ENCODE peak calls at places on chromosomes 4 and X, in seven cellular contexts. B, X, C, N, M, U and W are unnamed samples.

GRCh38 chr4:91935217-91935616 is 368.5 kb upstream of the GRID2 start:
- DNase-seq in B (no peak), X (no peak), C (no peak), N (no peak), M (no peak), U (no peak), W (peak)

GRCh38 chr4:125085-125820 is 952 bp downstream of the ZNF718 start:
- DNase-seq in B (peak), X (peak), C (peak), N (no peak), M (peak), U (peak), W (peak)

GRCh38 chr4:161002386-161002785 is 1161.4 kb downstream of the FSTL5 start:
- DNase-seq in B (no peak), X (no peak), C (no peak), N (no peak), M (no peak), U (no peak), W (no peak)

GRCh38 chr4:56575820-56576429 is 70.3 kb downstream of the ARL9 start:
- DNase-seq in B (peak), X (no peak), C (peak), N (no peak), M (peak), U (no peak), W (no peak)

GRCh38 chr4:48945981-48946380 is 39.4 kb upstream of the OCIAD2 start:
- DNase-seq in B (no peak), X (no peak), C (no peak), N (no peak), M (no peak), U (no peak), W (no peak)

GRCh38 chr4:153418581-153418980 is 47.6 kb upstream of the TMEM131L start:
- DNase-seq in B (peak), X (no peak), C (no peak), N (no peak), M (no peak), U (no peak), W (no peak)

GRCh38 chr4:86306816-86307215 is 53.0 kb downstream of the MAPK10 start:
- DNase-seq in B (peak), X (no peak), C (no peak), N (no peak), M (peak), U (no peak), W (no peak)

GRCh38 chr4:98469776-98470175 is 188.6 kb downstream of the TSPAN5 start:
- DNase-seq in B (no peak), X (no peak), C (no peak), N (no peak), M (no peak), U (no peak), W (no peak)

GRCh38 chr4:76733380-76733779 is 164.6 kb downstream of the SOWAHB start:
- DNase-seq in B (no peak), X (peak), C (peak), N (peak), M (no peak), U (peak), W (peak)

GRCh38 chr4:136643416-136643815 is 888.9 kb downstream of the PCDH18 start:
- DNase-seq in B (no peak), X (no peak), C (no peak), N (no peak), M (no peak), U (no peak), W (no peak)

GRCh38 chrX:101230636-101231035 is 11.1 kb downstream of the DRP2 start:
- DNase-seq in B (no peak), X (no peak), C (no peak), N (no peak), M (peak), U (no peak), W (no peak)

GRCh38 chr4:108355523-108356208 is 186.9 kb upstream of the LEF1 start:
- DNase-seq in B (no peak), X (no peak), C (peak), N (no peak), M (peak), U (no peak), W (no peak)

GRCh38 chr4:48863728-48864127 is 32.8 kb downstream of the OCIAD1 start:
- DNase-seq in B (no peak), X (no peak), C (no peak), N (no peak), M (no peak), U (no peak), W (no peak)

GRCh38 chrX:139058831-139059495 is 347.4 kb upstream of the FGF13 start:
- DNase-seq in B (peak), X (no peak), C (no peak), N (no peak), M (peak), U (no peak), W (no peak)

GRCh38 chrX:129318375-129318774 is 204.9 kb downstream of the SMARCA1 start:
- DNase-seq in B (peak), X (no peak), C (peak), N (no peak), M (peak), U (no peak), W (no peak)

GRCh38 chr4:4990857-4991540 is 28.3 kb downstream of the CYTL1 start:
- DNase-seq in B (peak), X (peak), C (no peak), N (no peak), M (peak), U (no peak), W (no peak)

GRCh38 chrX:153791104-153791852 is 2.9 kb downstream of the IDH3G start:
- DNase-seq in B (peak), X (no peak), C (no peak), N (no peak), M (no peak), U (no peak), W (no peak)

GRCh38 chrX:111328858-111329257 is 58.6 kb upstream of the CAPN6 start:
- DNase-seq in B (no peak), X (no peak), C (no peak), N (no peak), M (no peak), U (no peak), W (no peak)

GRCh38 chrX:148905376-148905775 is 405.0 kb downstream of the AFF2 start:
- DNase-seq in B (no peak), X (no peak), C (no peak), N (no peak), M (no peak), U (no peak), W (no peak)

GRCh38 chrX:43880439-43880838 is 1.8 kb downstream of the MAOB start:
- DNase-seq in B (peak), X (no peak), C (no peak), N (no peak), M (no peak), U (no peak), W (no peak)

GRCh38 chr4:107896158-107896645 is 35.1 kb upstream of the CYP2U1 start:
- DNase-seq in B (peak), X (no peak), C (no peak), N (no peak), M (peak), U (no peak), W (no peak)

GRCh38 chr4:186651624-186652023 is 72.0 kb downstream of the FAT1 start:
- DNase-seq in B (peak), X (peak), C (no peak), N (peak), M (peak), U (peak), W (no peak)

GRCh38 chr4:76011700-76012387 is 4.5 kb upstream of the CXCL9 start:
- DNase-seq in B (peak), X (peak), C (peak), N (no peak), M (peak), U (no peak), W (no peak)

GRCh38 chr4:119729815-119730643 is 101.4 kb upstream of the PDE5A start:
- DNase-seq in B (peak), X (peak), C (no peak), N (peak), M (peak), U (no peak), W (peak)

GRCh38 chr4:56804551-56804950 is 16.9 kb downstream of the SPINK2 start:
- DNase-seq in B (no peak), X (no peak), C (peak), N (no peak), M (peak), U (no peak), W (no peak)

GRCh38 chr4:150297861-150298474 is 219.7 kb downstream of the DCLK2 start:
- DNase-seq in B (peak), X (peak), C (peak), N (no peak), M (peak), U (no peak), W (no peak)

GRCh38 chrX:14697453-14697852 is 168.1 kb downstream of the GLRA2 start:
- DNase-seq in B (no peak), X (peak), C (peak), N (no peak), M (no peak), U (no peak), W (peak)

GRCh38 chr4:20532871-20533870 is 167.1 kb upstream of the PACRGL start:
- DNase-seq in B (peak), X (no peak), C (no peak), N (no peak), M (peak), U (no peak), W (no peak)

GRCh38 chrX:153635788-153636668 is 11.0 kb upstream of the DUSP9 start:
- DNase-seq in B (no peak), X (no peak), C (peak), N (no peak), M (no peak), U (peak), W (peak)

GRCh38 chrX:28312965-28313364 is 274.3 kb upstream of the IL1RAPL1 start:
- DNase-seq in B (no peak), X (no peak), C (no peak), N (no peak), M (peak), U (no peak), W (no peak)

GRCh38 chrX:4547218-4547836 is 833.9 kb upstream of the PRKX start:
- DNase-seq in B (peak), X (peak), C (peak), N (peak), M (peak), U (peak), W (no peak)

GRCh38 chr4:72312032-72312650 is 256.9 kb downstream of the ADAMTS3 start:
- DNase-seq in B (peak), X (peak), C (peak), N (no peak), M (peak), U (no peak), W (no peak)

GRCh38 chr4:44257461-44257860 is 191.1 kb downstream of the KCTD8 start:
- DNase-seq in B (no peak), X (no peak), C (no peak), N (no peak), M (peak), U (no peak), W (no peak)

GRCh38 chr4:144709793-144710525 is 64.0 kb downstream of the HHIP start:
- DNase-seq in B (peak), X (peak), C (no peak), N (no peak), M (peak), U (no peak), W (no peak)

GRCh38 chr4:190017357-190018200 is 9.5 kb downstream of the FRG2 start:
- DNase-seq in B (no peak), X (no peak), C (no peak), N (no peak), M (no peak), U (peak), W (no peak)

GRCh38 chrX:18938710-18939109 is 45.2 kb downstream of the PHKA2 start:
- DNase-seq in B (peak), X (no peak), C (no peak), N (no peak), M (peak), U (no peak), W (no peak)

GRCh38 chr4:147638942-147639341 is 21.7 kb downstream of the TMEM184C start:
- DNase-seq in B (peak), X (no peak), C (peak), N (no peak), M (peak), U (no peak), W (no peak)

GRCh38 chrX:103360916-103361315 is 4.6 kb downstream of the TCEAL9 start:
- DNase-seq in B (no peak), X (no peak), C (no peak), N (no peak), M (no peak), U (no peak), W (no peak)

GRCh38 chrX:103360092-103360491 is 3.8 kb downstream of the TCEAL9 start:
- DNase-seq in B (peak), X (no peak), C (no peak), N (no peak), M (no peak), U (no peak), W (no peak)

GRCh38 chrX:103356023-103356798 is at the start of gene TCEAL9:
- DNase-seq in B (peak), X (peak), C (peak), N (peak), M (peak), U (peak), W (peak)

GRCh38 chrX:103356897-103357296 is 591 bp downstream of the TCEAL9 start:
- DNase-seq in B (no peak), X (peak), C (no peak), N (no peak), M (no peak), U (peak), W (no peak)

GRCh38 chrX:103357871-103358270 is 1.6 kb downstream of the TCEAL9 start:
- DNase-seq in B (no peak), X (no peak), C (no peak), N (no peak), M (no peak), U (no peak), W (no peak)
- H3K4me3 ChIP-seq in B (peak), X (no peak), C (no peak), N (peak), M (peak), U (no peak), W (no peak)

GRCh38 chr4:113760094-113760851 is 1.3 kb downstream of the CAMK2D start:
- DNase-seq in B (peak), X (peak), C (peak), N (no peak), M (peak), U (peak), W (peak)

GRCh38 chr4:113757486-113757885 is 4.1 kb downstream of the CAMK2D start:
- DNase-seq in B (no peak), X (no peak), C (no peak), N (no peak), M (no peak), U (no peak), W (no peak)

GRCh38 chr4:113759696-113760093 is 1.8 kb downstream of the CAMK2D start:
- DNase-seq in B (no peak), X (no peak), C (peak), N (no peak), M (peak), U (no peak), W (no peak)

GRCh38 chr4:113758361-113758760 is 3.2 kb downstream of the CAMK2D start:
- DNase-seq in B (peak), X (no peak), C (no peak), N (no peak), M (peak), U (no peak), W (no peak)

GRCh38 chr4:113756005-113756410 is 5.5 kb downstream of the CAMK2D start:
- DNase-seq in B (peak), X (no peak), C (peak), N (no peak), M (peak), U (no peak), W (no peak)
- H3K4me3 ChIP-seq in B (no peak), X (no peak), C (no peak), N (no peak), M (no peak), U (no peak), W (no peak)

DNA sequence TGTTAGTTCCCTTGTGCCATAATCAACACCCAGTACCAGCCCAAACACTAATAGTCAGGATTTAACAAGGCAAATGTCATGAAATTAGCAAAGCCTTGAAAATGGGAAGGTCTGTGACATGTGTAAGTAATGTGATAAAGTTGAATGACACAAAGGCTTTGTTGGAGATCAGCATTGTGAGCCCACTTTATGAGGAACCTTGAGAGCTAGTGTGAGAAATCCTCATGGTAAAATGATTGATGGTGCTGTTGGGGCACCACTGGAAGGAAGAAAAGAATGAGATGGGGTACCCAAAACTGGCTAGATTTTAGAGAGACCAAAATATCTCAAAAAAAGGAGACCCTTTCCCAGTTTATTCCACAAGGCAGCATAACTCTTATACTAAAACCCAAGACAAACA is 3.3 kb upstream of the LIN54 start:
- DNase-seq in B (no peak), X (no peak), C (no peak), N (no peak), M (no peak), U (no peak), W (no peak)
- H3K4me3 ChIP-seq in B (no peak), X (no peak), C (peak), N (peak), M (peak), U (no peak), W (peak)

GRCh38 chr4:17665346-17665745 is 50.9 kb downstream of the MED28 start:
- DNase-seq in B (no peak), X (no peak), C (no peak), N (no peak), M (no peak), U (no peak), W (no peak)

GRCh38 chr4:17670423-17670822 is 56.0 kb downstream of the MED28 start:
- DNase-seq in B (no peak), X (no peak), C (no peak), N (no peak), M (no peak), U (no peak), W (no peak)

GRCh38 chr4:17665852-17666251 is 51.4 kb downstream of the MED28 start:
- DNase-seq in B (no peak), X (no peak), C (no peak), N (no peak), M (no peak), U (no peak), W (no peak)

GRCh38 chr4:17667253-17667652 is 52.8 kb downstream of the MED28 start:
- DNase-seq in B (no peak), X (no peak), C (no peak), N (no peak), M (no peak), U (no peak), W (no peak)

DNA sequence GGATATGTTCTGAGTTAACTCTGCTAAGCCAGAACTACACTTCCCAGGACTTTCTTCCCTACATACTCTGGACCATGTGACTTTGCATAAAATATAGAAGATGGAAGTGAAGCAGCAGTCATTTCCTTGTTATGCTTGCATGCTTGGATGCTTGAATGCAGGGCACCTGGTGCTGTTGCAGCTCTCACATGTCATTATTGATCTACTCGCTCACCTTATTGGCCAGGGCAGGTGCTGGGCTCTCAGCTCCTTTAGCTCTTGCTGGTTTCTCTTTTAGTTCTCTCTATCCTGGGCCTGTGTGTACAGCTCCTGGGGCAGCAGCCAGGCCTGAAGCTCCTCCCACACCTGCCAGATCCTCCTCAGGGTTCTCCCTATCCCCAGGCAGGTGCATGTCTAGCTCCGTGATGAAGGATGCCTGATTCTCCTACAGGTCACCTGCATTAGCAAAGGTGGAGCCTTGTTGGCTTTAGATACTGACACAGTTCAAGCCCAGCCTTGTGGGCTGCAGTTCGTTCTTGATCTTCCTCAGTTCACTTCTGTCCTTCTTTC is 53.3 kb downstream of the MED28 start:
- DNase-seq in B (no peak), X (no peak), C (no peak), N (no peak), M (no peak), U (no peak), W (no peak)
- H3K4me3 ChIP-seq in B (no peak), X (no peak), C (no peak), N (no peak), M (no peak), U (no peak), W (no peak)

DNA sequence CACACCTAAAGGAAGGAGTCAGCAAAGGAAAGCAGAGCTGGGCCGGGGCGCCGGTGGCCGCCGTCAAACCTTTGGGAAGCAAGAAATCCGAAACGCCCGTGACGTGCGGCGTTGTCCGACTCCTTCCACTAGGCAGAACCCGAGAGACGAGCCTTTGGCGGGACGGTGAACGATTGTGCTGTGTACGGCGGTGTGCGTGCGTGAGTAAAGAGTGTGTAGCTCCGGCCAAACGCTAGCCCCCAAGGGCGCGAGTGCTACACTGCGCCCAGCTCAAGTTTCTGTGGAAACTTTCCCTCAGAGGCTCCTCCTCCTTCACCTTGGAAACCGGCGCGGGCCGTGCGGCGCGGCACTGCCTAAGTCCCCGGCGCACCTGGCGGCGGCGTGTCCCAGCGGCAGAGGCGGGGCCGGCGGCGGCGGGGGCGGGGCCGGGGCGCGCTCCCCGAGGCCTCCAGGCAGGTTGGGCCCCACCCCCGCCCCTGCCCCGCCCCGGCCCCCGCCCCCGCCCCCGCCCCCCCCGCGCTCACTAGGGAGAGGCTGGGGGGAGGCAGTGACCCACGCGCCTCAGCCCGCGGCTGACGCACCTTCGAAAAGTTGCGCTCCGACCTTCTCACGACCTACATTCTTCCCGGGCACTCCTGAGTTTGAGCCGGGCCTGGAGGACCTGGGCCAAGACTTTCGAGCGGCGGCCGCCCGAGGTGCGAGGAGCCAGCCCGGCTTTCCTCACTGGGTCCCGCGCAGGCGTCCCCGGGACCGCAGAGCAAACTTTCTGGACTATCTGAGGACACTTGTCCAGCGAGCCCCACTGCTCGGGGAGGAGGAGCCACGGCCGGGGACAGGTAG is at the start of gene FHIP1A:
- DNase-seq in B (peak), X (peak), C (peak), N (peak), M (peak), U (peak), W (peak)
- H3K4me3 ChIP-seq in B (peak), X (peak), C (peak), N (peak), M (peak), U (peak), W (peak)

GRCh38 chr4:95537967-95538485 is 10.7 kb downstream of the UNC5C start:
- DNase-seq in B (no peak), X (no peak), C (no peak), N (no peak), M (no peak), U (no peak), W (no peak)
- H3K4me3 ChIP-seq in B (no peak), X (no peak), C (no peak), N (no peak), M (no peak), U (no peak), W (no peak)

GRCh38 chrX:109629310-109629709 is 4.3 kb upstream of the KCNE5 start:
- DNase-seq in B (peak), X (no peak), C (no peak), N (no peak), M (no peak), U (no peak), W (no peak)
- H3K4me3 ChIP-seq in B (no peak), X (no peak), C (no peak), N (no peak), M (no peak), U (no peak), W (no peak)